ENCODE peak calls at places on chromosomes 2 and 18, in seven cellular contexts. X, K, R, E, S, A and Z are unnamed samples.

GRCh38 chr2:85924522-85924921 is 35.7 kb upstream of the ST3GAL5 start:
- DNase-seq in A (peak; percentile 55), K (peak; percentile 83), E (no peak), S (no peak), R (no peak), X (peak; percentile 17), Z (no peak)

GRCh38 chr18:40355701-40356100 is 1599.3 kb upstream of the PIK3C3 start:
- DNase-seq in S (no peak), X (no peak), K (peak; percentile 87), R (no peak), A (no peak), E (no peak), Z (no peak)

GRCh38 chr2:225428360-225428759 is 28.9 kb downstream of the NYAP2 start:
- DNase-seq in E (no peak), X (no peak), A (no peak), R (no peak), K (no peak), S (no peak), Z (no peak)

GRCh38 chr2:106011380-106011779 is 182.7 kb downstream of the UXS1 start:
- DNase-seq in K (no peak), E (no peak), A (no peak), R (no peak), X (no peak), S (no peak), Z (peak; percentile 6)

GRCh38 chr2:99701503-99701902 is 211.7 kb upstream of the REV1 start:
- DNase-seq in K (peak; percentile 58), S (no peak), E (no peak), X (no peak), R (peak; percentile 11), A (no peak), Z (no peak)

GRCh38 chr2:235312571-235312970 is 181.3 kb upstream of the AGAP1 start:
- DNase-seq in E (no peak), X (peak; percentile 35), S (no peak), A (no peak), K (no peak), R (no peak), Z (no peak)

GRCh38 chr2:165016772-165017411 is 61.6 kb upstream of the SLC38A11 start:
- DNase-seq in R (peak; percentile 80), E (no peak), A (peak; percentile 75), K (peak; percentile 77), X (peak; percentile 4), S (peak; percentile 22), Z (peak; percentile 71)

GRCh38 chr2:213199871-213200270 is 48.5 kb upstream of the IKZF2 start:
- DNase-seq in X (no peak), E (no peak), S (no peak), R (no peak), A (peak; percentile 17), K (peak; percentile 38), Z (no peak)

DNA sequence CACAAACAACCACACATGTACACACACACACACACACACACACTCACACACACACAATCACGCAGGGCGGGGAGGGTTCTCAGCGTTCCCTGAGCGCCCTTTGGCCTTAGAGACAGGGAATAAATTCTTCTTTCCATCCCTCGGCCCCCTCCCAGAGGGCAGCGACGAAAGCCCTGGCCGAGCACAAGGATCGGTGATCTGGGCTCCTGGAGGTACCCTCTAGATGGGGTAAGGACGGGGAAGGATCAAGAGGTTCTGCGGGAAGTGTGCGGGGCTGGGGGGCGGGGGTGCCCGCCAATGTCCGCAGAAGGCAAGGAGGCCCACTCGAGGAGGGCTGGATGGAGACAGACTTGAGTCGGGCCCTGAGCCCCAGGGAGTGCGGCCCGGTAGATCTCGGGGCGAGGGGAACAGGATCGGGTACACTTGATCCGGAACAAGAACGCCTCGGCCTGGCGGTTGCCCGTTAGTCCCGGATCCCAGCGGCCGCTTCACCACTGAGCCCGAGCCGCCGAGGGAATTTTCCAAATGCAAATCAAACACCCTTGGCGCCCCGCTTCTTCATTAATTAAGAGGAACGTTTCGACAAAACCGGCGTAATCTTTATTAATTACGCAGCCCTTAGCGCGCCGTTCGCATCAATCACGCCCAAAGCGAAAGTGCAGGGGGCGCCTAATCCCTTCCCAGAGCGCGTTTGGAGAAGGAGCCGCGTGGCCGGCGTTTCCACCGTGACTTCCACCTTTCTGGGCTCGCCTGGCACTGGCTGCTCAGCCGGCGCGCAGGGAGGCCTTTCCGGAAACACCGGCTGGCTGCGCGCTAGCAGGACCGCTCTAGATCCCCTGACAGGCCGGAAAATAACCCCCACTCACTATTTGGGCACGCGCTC is 7.0 kb upstream of the PAX3 start:
- DNase-seq in E (no peak), X (no peak), R (peak; percentile 74), K (peak; percentile 37), S (no peak), A (no peak), Z (peak; percentile 72)
- TF ChIP-seq EZH2 in E (no peak), X (no peak), R (peak; percentile 75), K (peak; percentile 24), S (no peak), A (peak; percentile 47), Z (no peak)

GRCh38 chr2:240435955-240436625 is 627 bp downstream of the GPC1 start:
- DNase-seq in K (peak; percentile 61), X (peak; percentile 50), S (no peak), A (peak; percentile 50), E (no peak), R (no peak), Z (peak; percentile 23)

GRCh38 chr2:240437181-240437860 is 1.9 kb downstream of the GPC1 start:
- DNase-seq in R (no peak), A (no peak), K (no peak), S (no peak), E (no peak), X (no peak), Z (no peak)

GRCh38 chr2:240437861-240438809 is 2.7 kb downstream of the GPC1 start:
- DNase-seq in E (peak; percentile 74), X (peak; percentile 91), K (peak; percentile 78), A (peak; percentile 84), S (peak; percentile 38), R (peak; percentile 74), Z (peak; percentile 80)

GRCh38 chr2:240435457-240435954 is at the start of gene GPC1:
- DNase-seq in E (peak; percentile 86), S (peak; percentile 45), A (peak; percentile 94), X (no peak), K (peak; percentile 90), R (peak; percentile 78), Z (peak; percentile 85)

GRCh38 chr2:240436626-240437180 is 1.2 kb downstream of the GPC1 start:
- DNase-seq in E (no peak), K (peak; percentile 62), X (peak; percentile 46), A (peak; percentile 63), S (no peak), R (peak; percentile 70), Z (peak; percentile 35)
- TF ChIP-seq EZH2 in E (no peak), K (no peak), X (no peak), A (no peak), S (no peak), R (no peak), Z (no peak)

GRCh38 chr2:181678744-181679543 is 1.4 kb downstream of the NEUROD1 start:
- DNase-seq in A (no peak), K (no peak), E (no peak), R (no peak), X (no peak), S (no peak), Z (no peak)

GRCh38 chr2:181679544-181679979 is 755 bp downstream of the NEUROD1 start:
- DNase-seq in E (no peak), S (no peak), X (no peak), A (no peak), K (no peak), R (no peak), Z (no peak)

GRCh38 chr2:181675241-181675640 is 5.1 kb downstream of the NEUROD1 start:
- DNase-seq in A (no peak), R (no peak), K (no peak), X (no peak), S (no peak), E (no peak), Z (no peak)

GRCh38 chr2:181680055-181680936 is at the start of gene NEUROD1:
- DNase-seq in R (peak; percentile 93), A (peak; percentile 22), S (no peak), X (no peak), K (no peak), E (no peak), Z (peak; percentile 34)

DNA sequence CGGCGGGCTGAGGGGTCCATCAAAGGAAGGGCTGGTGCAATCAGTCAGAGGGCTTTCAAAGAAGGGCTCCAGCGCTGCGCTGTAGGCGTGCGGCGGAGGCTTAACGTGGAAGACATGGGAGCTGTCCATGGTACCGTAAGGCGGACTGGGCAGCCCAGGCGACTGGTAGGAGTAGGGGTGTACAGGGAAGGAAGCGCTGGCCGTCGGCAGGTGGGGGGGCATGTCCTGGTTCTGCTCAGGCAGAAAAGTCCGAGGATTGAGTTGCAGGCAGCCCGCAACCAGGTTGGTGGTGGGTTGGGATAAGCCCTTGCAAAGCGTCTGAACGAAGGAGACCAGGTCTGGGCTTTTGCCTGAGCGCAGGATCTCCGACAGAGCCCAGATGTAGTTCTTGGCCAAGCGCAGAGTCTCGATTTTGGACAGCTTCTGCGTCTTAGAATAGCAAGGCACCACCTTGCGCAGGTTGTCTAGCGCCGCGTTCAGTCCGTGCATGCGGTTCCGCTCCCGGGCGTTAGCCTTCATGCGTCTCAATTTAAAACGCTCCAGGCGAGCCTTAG is 2.2 kb downstream of the NEUROD1 start:
- DNase-seq in K (peak; percentile 84), E (peak; percentile 55), S (no peak), X (no peak), R (peak; percentile 96), A (peak; percentile 91), Z (peak; percentile 86)
- TF ChIP-seq EZH2 in K (no peak), E (no peak), S (no peak), X (no peak), R (no peak), A (no peak), Z (no peak)

GRCh38 chr2:17879137-17879912 is 858 bp downstream of the KCNS3 start:
- DNase-seq in E (peak; percentile 45), S (peak; percentile 73), X (peak; percentile 88), A (peak; percentile 81), K (peak; percentile 85), R (peak; percentile 96), Z (peak; percentile 94)

GRCh38 chr2:17877811-17878221 is 651 bp upstream of the KCNS3 start:
- DNase-seq in S (no peak), A (peak; percentile 32), X (no peak), R (peak; percentile 59), K (peak; percentile 45), E (no peak), Z (no peak)

GRCh38 chr2:17876590-17876989 is 1.9 kb upstream of the KCNS3 start:
- DNase-seq in K (no peak), A (no peak), E (no peak), X (no peak), R (no peak), S (no peak), Z (no peak)

GRCh38 chr2:17879913-17880274 is 1.4 kb downstream of the KCNS3 start:
- DNase-seq in E (no peak), S (no peak), R (no peak), K (no peak), X (no peak), A (peak; percentile 10), Z (no peak)

DNA sequence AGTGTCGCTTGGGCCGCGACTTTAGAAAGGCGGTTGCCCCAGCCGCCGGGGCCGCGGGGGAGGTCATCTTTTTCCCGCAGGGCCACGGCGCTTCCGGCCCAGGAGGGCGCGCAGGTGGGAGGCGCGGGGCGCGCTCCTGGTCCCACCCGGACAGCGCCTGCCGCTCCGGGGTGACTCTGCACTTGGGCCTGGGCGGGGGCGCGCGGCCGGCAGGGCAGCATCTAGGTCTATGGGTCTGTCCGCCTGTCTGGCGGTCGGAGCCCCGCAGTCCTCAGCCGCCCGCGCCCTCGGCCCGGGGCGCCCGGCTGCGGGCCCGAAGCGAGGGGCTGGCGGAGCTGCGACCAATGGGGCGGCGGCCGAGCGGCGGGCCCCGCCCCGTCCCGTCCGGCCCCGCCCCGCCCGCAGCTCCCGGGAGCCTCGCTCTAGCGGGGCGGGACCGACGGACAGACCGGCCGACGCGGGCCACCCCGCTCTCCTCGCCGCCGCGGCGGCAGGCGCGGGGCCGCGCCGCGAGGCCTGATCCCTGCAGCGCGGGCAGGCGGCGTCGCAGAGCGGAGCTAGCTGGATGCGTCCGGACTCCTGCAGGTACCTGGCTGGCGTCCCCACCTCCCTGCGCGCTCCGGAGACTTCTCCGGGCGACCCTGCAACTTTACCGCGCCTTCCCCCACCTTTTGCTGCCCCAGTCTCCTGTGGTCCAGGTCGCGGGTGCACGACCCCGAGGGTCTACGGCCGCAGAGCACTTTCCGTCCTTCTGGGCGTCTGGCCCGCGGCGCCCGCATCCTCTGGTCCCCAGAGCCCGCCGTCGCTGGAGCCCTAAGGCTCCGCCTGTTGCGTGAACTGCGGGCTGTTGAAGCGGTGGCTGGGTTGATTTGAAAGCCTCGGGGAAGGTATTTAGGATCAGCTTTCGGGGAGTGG is at the start of gene KCNS3:
- DNase-seq in K (peak; percentile 78), R (peak; percentile 69), X (peak; percentile 64), E (peak; percentile 93), A (peak; percentile 68), S (no peak), Z (peak; percentile 68)
- TF ChIP-seq EZH2 in K (peak; percentile 26), R (no peak), X (no peak), E (no peak), A (peak; percentile 9), S (no peak), Z (no peak)